ENCODE peak calls at places on chromosome 4, in four cellular contexts. C is A549, N is HepG2, K is K562. S is an unnamed sample.

GRCh38 chr4:118338518-118338917 is 14.3 kb downstream of the PRSS12 start:
- DNase-seq in C (no peak), N (no peak), K (no peak), S (no peak)

GRCh38 chr4:159298502-159298901 is 195.6 kb downstream of the RAPGEF2 start:
- DNase-seq in C (no peak), N (no peak), K (no peak), S (no peak)

GRCh38 chr4:121827851-121828250 is 4.2 kb upstream of the CCNA2 start:
- DNase-seq in C (peak), N (no peak), K (peak), S (no peak)

GRCh38 chr4:4216668-4217067 is 10.1 kb downstream of the OTOP1 start:
- DNase-seq in C (no peak), N (no peak), K (no peak), S (no peak)

GRCh38 chr4:74324262-74324661 is 16.0 kb downstream of the EPGN start:
- DNase-seq in C (no peak), N (no peak), K (no peak), S (no peak)

GRCh38 chr4:153111426-153112070 is 92.7 kb upstream of the TRIM2 start:
- DNase-seq in C (no peak), N (no peak), K (no peak), S (no peak)

GRCh38 chr4:40200881-40201797 is 4.3 kb downstream of the RHOH start:
- DNase-seq in C (no peak), N (no peak), K (peak), S (no peak)

GRCh38 chr4:119040711-119041185 is 94.9 kb upstream of the MYOZ2 start:
- DNase-seq in C (no peak), N (no peak), K (no peak), S (no peak)

GRCh38 chr4:69656653-69657158 is 3.7 kb upstream of the UGT2A1 start:
- DNase-seq in C (no peak), N (no peak), K (no peak), S (no peak)
- TF ChIP-seq PHF8 in C (no peak), N (no peak), K (no peak), S (no peak)

GRCh38 chr4:37882665-37883296 is 8.1 kb upstream of the TBC1D1 start:
- DNase-seq in C (no peak), N (no peak), K (peak), S (no peak)

GRCh38 chr4:37879365-37879764 is 11.5 kb upstream of the TBC1D1 start:
- DNase-seq in C (no peak), N (no peak), K (no peak), S (no peak)

GRCh38 chr4:37889849-37890500 is 909 bp upstream of the TBC1D1 start:
- DNase-seq in C (no peak), N (no peak), K (no peak), S (no peak)

GRCh38 chr4:37885496-37885895 is 5.4 kb upstream of the TBC1D1 start:
- DNase-seq in C (no peak), N (no peak), K (no peak), S (no peak)

GRCh38 chr4:37884855-37885487 is 5.9 kb upstream of the TBC1D1 start:
- DNase-seq in C (no peak), N (no peak), K (no peak), S (no peak)
- TF ChIP-seq PHF8 in C (no peak), N (no peak), K (no peak), S (no peak)

GRCh38 chr4:168432419-168433146 is 47.7 kb downstream of the DDX60L start:
- DNase-seq in C (no peak), N (no peak), K (no peak), S (no peak)
- TF ChIP-seq PHF8 in C (no peak), N (no peak), K (no peak), S (no peak)

GRCh38 chr4:26813698-26814097 is 46.9 kb upstream of the STIM2 start:
- DNase-seq in C (no peak), N (no peak), K (no peak), S (no peak)

GRCh38 chr4:26809811-26810210 is 50.8 kb upstream of the STIM2 start:
- DNase-seq in C (no peak), N (no peak), K (no peak), S (no peak)

GRCh38 chr4:26815199-26815598 is 45.4 kb upstream of the STIM2 start:
- DNase-seq in C (no peak), N (no peak), K (no peak), S (no peak)

GRCh38 chr4:26815686-26816085 is 45.0 kb upstream of the STIM2 start:
- DNase-seq in C (no peak), N (no peak), K (no peak), S (no peak)

GRCh38 chr4:26812049-26812729 is 48.5 kb upstream of the STIM2 start:
- DNase-seq in C (no peak), N (no peak), K (no peak), S (no peak)
- TF ChIP-seq PHF8 in C (no peak), N (no peak), K (no peak), S (no peak)

DNA sequence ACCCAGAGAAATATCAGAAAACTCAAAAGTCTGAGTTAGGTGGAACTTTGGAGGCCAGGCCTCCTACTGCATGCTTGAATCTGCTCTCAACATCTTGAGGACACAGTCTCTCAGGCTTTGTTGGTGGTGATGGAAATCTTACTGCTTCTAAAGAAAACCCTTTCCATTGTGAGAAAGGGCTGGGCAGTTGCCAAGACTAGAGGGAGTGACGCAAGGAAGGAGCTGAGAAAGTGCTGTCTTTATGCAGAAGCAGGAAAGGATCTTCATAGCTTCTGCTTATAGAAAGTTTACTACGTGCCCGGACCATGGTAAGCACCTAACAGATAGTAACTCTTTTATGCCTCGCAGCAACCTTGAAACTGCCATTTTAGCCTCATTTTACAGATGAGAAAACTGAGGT is 2.4 kb upstream of the CRMP1 start:
- DNase-seq in C (no peak), N (no peak), K (no peak), S (no peak)
- TF ChIP-seq PHF8 in C (no peak), N (no peak), K (no peak), S (no peak)

S was measured in H1.